ENCODE peak calls at places on chromosome 15, in eight cellular contexts. B is foreskin keratinocyte; Z is HFF-Myc; K is activated CD4-positive, CD25-positive, alpha-beta regulatory T cell; F is EL; J is HCEC 1CT; S is H1; C is lower lobe of right lung. U is an unnamed sample.

GRCh38 chr15:59222106-59222505 is 15.5 kb downstream of the LDHAL6B start:
- DNase-seq in B (peak; percentile 29), Z (peak; percentile 66), K (no peak), F (peak; percentile 90), J (peak; percentile 98), S (no peak), C (no peak), U (no peak)

GRCh38 chr15:96327155-96327741 is 3.3 kb upstream of the NR2F2 start:
- DNase-seq in B (peak; percentile 85), Z (peak; percentile 86), K (no peak), F (peak; percentile 89), J (peak; percentile 91), S (no peak), C (no peak), U (no peak)

GRCh38 chr15:40941528-40942336 is 11.5 kb upstream of the CHAC1 start:
- DNase-seq in B (no peak), Z (no peak), K (peak; percentile 50), F (peak; percentile 87), J (peak; percentile 85), S (no peak), C (peak; percentile 89), U (peak; percentile 72)

GRCh38 chr15:45921978-45922377 is 287.1 kb downstream of the SQOR start:
- DNase-seq in B (no peak), Z (no peak), K (no peak), F (no peak), J (no peak), S (no peak), C (no peak), U (no peak)

GRCh38 chr15:36278219-36278618 is 301.2 kb upstream of the CDIN1 start:
- DNase-seq in B (no peak), Z (no peak), K (no peak), F (peak; percentile 61), J (peak; percentile 32), S (peak; percentile 7), C (no peak), U (no peak)

GRCh38 chr15:99507732-99508571 is 57.8 kb upstream of the MEF2A start:
- DNase-seq in B (peak; percentile 48), Z (no peak), K (no peak), F (no peak), J (peak; percentile 12), S (no peak), C (no peak), U (no peak)

GRCh38 chr15:57752426-57752825 is 45.9 kb downstream of the POLR2M start:
- DNase-seq in B (no peak), Z (no peak), K (no peak), F (no peak), J (no peak), S (no peak), C (no peak), U (no peak)

GRCh38 chr15:41882689-41883483 is 11.0 kb downstream of the SPTBN5 start:
- DNase-seq in B (no peak), Z (no peak), K (no peak), F (no peak), J (no peak), S (no peak), C (no peak), U (no peak)

GRCh38 chr15:41530363-41530956 is 13.6 kb downstream of the RPAP1 start:
- DNase-seq in B (no peak), Z (no peak), K (no peak), F (no peak), J (no peak), S (no peak), C (no peak), U (no peak)

GRCh38 chr15:55858661-55859060 is 115.7 kb upstream of the PRTG start:
- DNase-seq in B (no peak), Z (peak; percentile 11), K (no peak), F (peak; percentile 45), J (peak; percentile 7), S (no peak), C (no peak), U (no peak)

GRCh38 chr15:51864408-51865056 is 35.1 kb downstream of the TMOD3 start:
- DNase-seq in B (peak; percentile 100), Z (no peak), K (no peak), F (no peak), J (no peak), S (no peak), C (no peak), U (no peak)

GRCh38 chr15:85745525-85745924 is 49.2 kb downstream of the KLHL25 start:
- DNase-seq in B (no peak), Z (no peak), K (no peak), F (no peak), J (no peak), S (no peak), C (no peak), U (no peak)

GRCh38 chr15:67196672-67197363 is 57.6 kb downstream of the AAGAB start:
- DNase-seq in B (peak; percentile 55), Z (no peak), K (no peak), F (peak; percentile 85), J (peak; percentile 87), S (no peak), C (no peak), U (no peak)

GRCh38 chr15:25401511-25401910 is 37.3 kb downstream of the UBE3A start:
- DNase-seq in B (no peak), Z (no peak), K (no peak), F (no peak), J (no peak), S (no peak), C (no peak), U (no peak)

GRCh38 chr15:29921130-29921601 is 98.9 kb upstream of the TJP1 start:
- DNase-seq in B (peak; percentile 93), Z (no peak), K (no peak), F (no peak), J (no peak), S (no peak), C (no peak), U (no peak)